ENCODE peak calls at places on chromosomes 5 and 9, in six cellular contexts. W is stimulated activated CD8-positive, alpha-beta memory T cell treated with anti-CD3 and anti-CD28 coated beads, Interleukin-7, amount 100 ng/mL, for 4 hours; N is foreskin fibroblast; B is cardiac septum; X is T follicular helper cell; K is germinal center. O is an unnamed sample.

GRCh38 chr9:20314981-20315380 is 307.3 kb downstream of the MLLT3 start:
- DNase-seq in W (no peak), N (no peak), B (no peak), X (no peak), K (no peak), O (no peak)

GRCh38 chr9:130183133-130183762 is 11.0 kb downstream of the NCS1 start:
- DNase-seq in W (no peak), N (peak), B (no peak), X (no peak), K (no peak), O (peak)

GRCh38 chr5:98839469-98840383 is 66.3 kb downstream of the RGMB start:
- DNase-seq in W (no peak), N (peak), B (no peak), X (no peak), K (peak), O (peak)

GRCh38 chr5:57221049-57221568 is 47.2 kb downstream of the GPBP1 start:
- DNase-seq in W (no peak), N (peak), B (no peak), X (no peak), K (peak), O (peak)

GRCh38 chr5:118698774-118699173 is 289.6 kb downstream of the DTWD2 start:
- DNase-seq in W (no peak), N (no peak), B (no peak), X (no peak), K (no peak), O (peak)

GRCh38 chr5:154771383-154771901 is 16.3 kb downstream of the LARP1 start:
- DNase-seq in W (no peak), N (peak), B (no peak), X (no peak), K (no peak), O (peak)

GRCh38 chr9:132456241-132456640 is 46.2 kb downstream of the CFAP77 start:
- DNase-seq in W (no peak), N (no peak), B (no peak), X (no peak), K (no peak), O (no peak)

GRCh38 chr5:141908796-141909195 is 14.9 kb upstream of the DELE1 start:
- DNase-seq in W (no peak), N (peak), B (no peak), X (no peak), K (no peak), O (no peak)

GRCh38 chr5:112529525-112529924 is 110.4 kb upstream of the EPB41L4A start:
- DNase-seq in W (no peak), N (no peak), B (no peak), X (no peak), K (peak), O (peak)

GRCh38 chr5:149261246-149261645 is 10.4 kb upstream of the AFAP1L1 start:
- DNase-seq in W (no peak), N (no peak), B (peak), X (no peak), K (no peak), O (no peak)

GRCh38 chr5:96626956-96627355 is 35.2 kb upstream of the CAST start:
- DNase-seq in W (no peak), N (peak), B (no peak), X (no peak), K (no peak), O (no peak)

GRCh38 chr9:99300103-99300439 is 78.0 kb downstream of the SEC61B start:
- DNase-seq in W (no peak), N (no peak), B (no peak), X (no peak), K (no peak), O (no peak)

GRCh38 chr9:86626802-86627201 is 272.6 kb upstream of the TUT7 start:
- DNase-seq in W (no peak), N (no peak), B (no peak), X (no peak), K (no peak), O (no peak)

GRCh38 chr9:135047026-135047350 is 40.5 kb upstream of the OLFM1 start:
- DNase-seq in W (no peak), N (no peak), B (peak), X (no peak), K (no peak), O (no peak)

GRCh38 chr9:122134822-122135528 is 24.6 kb downstream of the NDUFA8 start:
- DNase-seq in W (no peak), N (peak), B (no peak), X (no peak), K (no peak), O (peak)

O was measured in H7.